ENCODE peak calls at places on chromosomes 16 and 17, in eight cellular contexts. A is mammary epithelial cell, I is NCI-H345, R is prostate gland, O is iPS-NIHi11, Z is sigmoid colon, C is globus pallidus, J is neural crest cell. F is an unnamed sample.
A peak's percentile ranks its signal among the peaks of the same experiment; 100 is the strongest.

GRCh38 chr17:75124041-75124818 is 7.3 kb downstream of the NT5C start:
- DNase-seq in C (no peak), R (peak; percentile 34), J (no peak), I (peak; percentile 27), A (peak; percentile 98), Z (no peak), O (peak; percentile 23), F (no peak)

GRCh38 chr17:70564006-70564620 is 394.8 kb downstream of the KCNJ2 start:
- DNase-seq in Z (no peak), A (no peak), I (no peak), R (no peak), J (no peak), C (no peak), O (no peak), F (no peak)

GRCh38 chr16:66414891-66415290 is 12.2 kb upstream of the BEAN1 start:
- DNase-seq in I (no peak), J (no peak), O (no peak), C (no peak), A (peak; percentile 45), R (no peak), Z (no peak), F (no peak)

GRCh38 chr16:71626858-71627213 is 852 bp downstream of the MARVELD3 start:
- DNase-seq in C (no peak), O (peak; percentile 73), Z (no peak), R (peak; percentile 47), I (no peak), J (no peak), A (peak; percentile 35), F (no peak)

GRCh38 chr16:29789775-29790182 is 772 bp upstream of the KIF22 start:
- DNase-seq in I (no peak), J (no peak), Z (no peak), A (no peak), C (no peak), R (no peak), O (no peak), F (peak; percentile 63)

GRCh38 chr16:67006930-67007658 is 18.7 kb downstream of the CES4A start:
- DNase-seq in J (no peak), A (no peak), C (no peak), Z (no peak), R (no peak), O (no peak), I (no peak), F (no peak)

GRCh38 chr17:69147460-69147859 is 5.8 kb upstream of the ABCA6 start:
- DNase-seq in A (no peak), O (no peak), I (no peak), Z (no peak), J (no peak), C (no peak), R (no peak), F (no peak)

GRCh38 chr16:88524973-88525662 is 45.1 kb upstream of the ZC3H18 start:
- DNase-seq in Z (no peak), I (no peak), A (no peak), R (no peak), C (no peak), O (no peak), J (no peak), F (no peak)

GRCh38 chr17:72182256-72182890 is 61.6 kb downstream of the SOX9 start:
- DNase-seq in I (peak; percentile 10), O (peak; percentile 50), A (no peak), J (no peak), Z (no peak), C (peak; percentile 56), R (peak; percentile 47), F (peak; percentile 83)